ENCODE peak calls at places on chromosomes 11 and 22, in five cellular contexts. O is neural progenitor cell, W is ovary, Q is PC-3, L is lower lobe of right lung. M is an unnamed sample. For H3K27me3, the result is how much of the 10 kb centered on the place peaks cover.

GRCh38 chr11:17015639-17016125 is 1.5 kb upstream of the PLEKHA7 start:
- DNase-seq in O (no peak), W (no peak), Q (no peak), L (no peak), M (peak)

GRCh38 chr11:2782769-2783168 is 83.0 kb upstream of the KCNQ1OT1 start:
- DNase-seq in O (no peak), W (no peak), Q (no peak), L (no peak), M (no peak)

GRCh38 chr11:76150141-76150540 is 56.2 kb downstream of the WNT11 start:
- DNase-seq in O (no peak), W (no peak), Q (no peak), L (no peak), M (no peak)

GRCh38 chr11:103295704-103296103 is 186.5 kb downstream of the DYNC2H1 start:
- DNase-seq in O (peak), W (no peak), Q (no peak), L (no peak), M (peak)

GRCh38 chr11:94526645-94527438 is 14.6 kb downstream of the C11orf97 start:
- DNase-seq in O (no peak), W (no peak), Q (no peak), L (no peak), M (no peak)

GRCh38 chr11:6674856-6675255 is 8.3 kb downstream of the MRPL17 start:
- DNase-seq in O (no peak), W (no peak), Q (no peak), L (no peak), M (no peak)

GRCh38 chr11:69398529-69399492 is 82.7 kb upstream of the LINC01488 start:
- DNase-seq in O (peak), W (no peak), Q (no peak), L (no peak), M (no peak)

GRCh38 chr11:73972187-73972586 is 10.5 kb downstream of the UCP2 start:
- DNase-seq in O (no peak), W (no peak), Q (no peak), L (no peak), M (no peak)

GRCh38 chr22:28620244-28620922 is 59.3 kb downstream of the TTC28 start:
- DNase-seq in O (no peak), W (no peak), Q (no peak), L (no peak), M (no peak)

GRCh38 chr11:85575388-85575787 is 51.8 kb downstream of the DLG2 start:
- DNase-seq in O (no peak), W (no peak), Q (no peak), L (no peak), M (no peak)

GRCh38 chr11:120956710-120957500 is 67.0 kb upstream of the TBCEL start:
- DNase-seq in O (no peak), W (no peak), Q (no peak), L (no peak), M (no peak)

GRCh38 chr11:68495872-68496271 is 35.3 kb downstream of the PPP6R3 start:
- DNase-seq in O (no peak), W (no peak), Q (no peak), L (no peak), M (no peak)

GRCh38 chr11:45651156-45651555 is 14.3 kb downstream of the CHST1 start:
- DNase-seq in O (peak), W (no peak), Q (no peak), L (no peak), M (no peak)

GRCh38 chr11:67408437-67409200 is 4.7 kb downstream of the TBC1D10C start:
- DNase-seq in O (no peak), W (no peak), Q (no peak), L (no peak), M (no peak)

GRCh38 chr11:90757851-90758494 is 535.1 kb upstream of the CHORDC1 start:
- DNase-seq in O (no peak), W (no peak), Q (peak), L (no peak), M (no peak)

GRCh38 chr11:112401036-112401769 is 140.5 kb upstream of the PLET1 start:
- DNase-seq in O (no peak), W (no peak), Q (no peak), L (no peak), M (no peak)

GRCh38 chr11:117238221-117238620 is 5.8 kb downstream of the RNF214 start:
- DNase-seq in O (no peak), W (no peak), Q (no peak), L (no peak), M (no peak)

GRCh38 chr11:116179346-116179850 is 593.4 kb downstream of the BUD13 start:
- DNase-seq in O (no peak), W (no peak), Q (no peak), L (no peak), M (no peak)

GRCh38 chr11:33721291-33721840 is 14.9 kb downstream of the CD59 start:
- DNase-seq in O (no peak), W (no peak), Q (peak), L (no peak), M (peak)

GRCh38 chr22:49934891-49935557 is 16.6 kb downstream of the CRELD2 start:
- DNase-seq in O (peak), W (peak), Q (no peak), L (peak), M (peak)

GRCh38 chr22:48713266-48714205 is 1114.1 kb downstream of the BRD1 start:
- DNase-seq in O (no peak), W (no peak), Q (no peak), L (peak), M (no peak)

GRCh38 chr11:125414121-125414520 is 81.9 kb downstream of the FEZ1 start:
- DNase-seq in O (no peak), W (no peak), Q (no peak), L (no peak), M (no peak)

GRCh38 chr11:62565100-62565802 is 8.4 kb downstream of the EEF1G start:
- DNase-seq in O (no peak), W (peak), Q (no peak), L (no peak), M (no peak)

GRCh38 chr11:85947431-85948272 is 92.5 kb downstream of the CCDC83 start:
- DNase-seq in O (no peak), W (peak), Q (peak), L (no peak), M (no peak)

GRCh38 chr11:88250566-88251080 is 75.4 kb upstream of the RAB38 start:
- DNase-seq in O (peak), W (no peak), Q (no peak), L (no peak), M (no peak)

GRCh38 chr11:65354265-65355012 is at the start of gene TIGD3:
- DNase-seq in O (peak), W (peak), Q (peak), L (peak), M (peak)

GRCh38 chr11:2525166-2525861 is 80.5 kb downstream of the KCNQ1 start:
- DNase-seq in O (no peak), W (no peak), Q (no peak), L (peak), M (no peak)

GRCh38 chr11:75499423-75500305 is 26.1 kb downstream of the GDPD5 start:
- DNase-seq in O (no peak), W (no peak), Q (peak), L (no peak), M (no peak)

GRCh38 chr22:46293591-46294260 is 2.9 kb upstream of the GTSE1 start:
- DNase-seq in O (no peak), W (no peak), Q (no peak), L (peak), M (no peak)

GRCh38 chr11:26332572-26332915 is 614 bp downstream of the ANO3 start:
- DNase-seq in O (no peak), W (no peak), Q (no peak), L (no peak), M (no peak)

GRCh38 chr11:122721964-122722266 is 66.4 kb downstream of the UBASH3B start:
- DNase-seq in O (no peak), W (no peak), Q (peak), L (no peak), M (no peak)
- H3K27me3 ChIP-seq in O (under half), W (under half), Q (under half), L (under half), M (under half)

GRCh38 chr11:58796333-58797049 is 48.0 kb downstream of the GLYATL2 start:
- DNase-seq in O (no peak), W (no peak), Q (no peak), L (no peak), M (no peak)
- H3K4me3 ChIP-seq in O (no peak), W (no peak), Q (no peak), L (no peak), M (no peak)

GRCh38 chr11:101862410-101863233 is 52.2 kb upstream of the CEP126 start:
- DNase-seq in O (peak), W (peak), Q (peak), L (no peak), M (peak)
- H3K27ac ChIP-seq in O (no peak), W (peak), Q (peak), L (no peak), M (no peak)

DNA sequence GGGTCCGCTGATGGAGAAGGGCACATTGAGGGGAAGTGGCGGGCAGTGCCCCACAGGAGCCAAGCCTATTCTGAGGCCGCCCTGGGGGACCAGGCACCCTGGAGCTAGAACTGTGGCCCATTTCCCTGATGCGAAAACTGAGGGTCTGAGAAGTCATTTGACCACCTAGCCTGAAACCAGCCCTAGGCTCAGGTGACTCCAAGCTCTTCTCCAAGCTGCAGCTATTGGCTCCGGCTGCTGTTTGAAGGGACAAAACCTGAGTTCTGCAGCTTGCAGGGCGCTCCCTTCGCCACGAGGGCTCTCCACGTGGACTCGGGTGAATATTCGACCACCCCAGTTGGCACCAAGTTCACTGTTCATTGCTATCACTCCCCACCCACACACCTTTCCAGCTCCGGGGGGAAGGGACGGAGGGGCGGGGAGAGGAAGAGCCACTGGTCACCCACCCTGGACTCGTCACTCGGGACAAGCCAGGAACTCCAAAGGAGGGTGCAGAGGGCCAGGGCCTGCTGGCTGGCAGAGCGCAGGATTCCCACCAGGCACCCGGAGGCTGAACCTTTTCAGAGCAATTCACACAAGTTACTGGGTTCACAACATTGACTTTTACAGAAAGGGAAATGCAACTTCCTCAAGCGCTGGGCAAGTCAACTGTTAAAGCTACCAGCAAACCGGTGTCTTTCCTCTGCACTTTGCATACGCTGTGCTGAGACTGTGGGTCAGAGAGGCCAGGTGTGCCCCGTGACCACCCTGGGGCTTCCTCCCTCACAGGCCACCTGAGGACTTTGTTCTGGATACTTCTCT is 1.1 kb upstream of the RAC2 start:
- DNase-seq in O (no peak), W (peak), Q (no peak), L (peak), M (no peak)
- H3K27me3 ChIP-seq in O (under half), W (under half), Q (under half), L (under half), M (under half)

GRCh38 chr22:32723632-32724031 is 77.9 kb upstream of the TIMP3 start:
- DNase-seq in O (no peak), W (no peak), Q (no peak), L (peak), M (peak)
- H3K4me3 ChIP-seq in O (no peak), W (no peak), Q (no peak), L (no peak), M (no peak)

GRCh38 chr22:42309865-42310264 is 39.4 kb upstream of the TCF20 start:
- DNase-seq in O (no peak), W (no peak), Q (no peak), L (no peak), M (no peak)
- H3K27ac ChIP-seq in O (no peak), W (no peak), Q (no peak), L (no peak), M (no peak)

GRCh38 chr11:452916-453527 is 2.9 kb downstream of the PTDSS2 start:
- DNase-seq in O (no peak), W (no peak), Q (no peak), L (no peak), M (no peak)
- H3K27me3 ChIP-seq in O (under half), W (under half), Q (under half), L (under half), M (under half)

GRCh38 chr11:58574851-58575250 is 805 bp downstream of the LPXN start:
- DNase-seq in O (no peak), W (no peak), Q (peak), L (no peak), M (no peak)

GRCh38 chr11:58576792-58577440 is 1.3 kb upstream of the LPXN start:
- DNase-seq in O (no peak), W (peak), Q (peak), L (no peak), M (no peak)

GRCh38 chr11:58577441-58578135 is 1.3 kb upstream of the ZFP91 start:
- DNase-seq in O (peak), W (peak), Q (peak), L (peak), M (peak)

GRCh38 chr11:58575377-58576020 is at the start of gene LPXN:
- DNase-seq in O (no peak), W (no peak), Q (peak), L (no peak), M (no peak)

GRCh38 chr11:58573451-58574104 is 2.1 kb downstream of the LPXN start:
- DNase-seq in O (no peak), W (peak), Q (peak), L (peak), M (no peak)
- H3K4me3 ChIP-seq in O (no peak), W (no peak), Q (peak), L (peak), M (no peak)